ENCODE peak calls at places on chromosomes 13 and 19, in eight cellular contexts. One of them, this sample, is unnamed.

GRCh38 chr19:10329555-10329954 is 3.8 kb downstream of the RAVER1 start:
- DNase-seq in IMR-90: no peak
- DNase-seq in heart left ventricle: no peak
- DNase-seq in uterus: no peak
- DNase-seq in adrenal gland: no peak
- DNase-seq in testis: no peak
- DNase-seq in tibial nerve: no peak
- DNase-seq in stomach: no peak
- DNase-seq in this sample: no peak

GRCh38 chr13:27619711-27620376 is 485 bp downstream of the LNX2 start:
- DNase-seq in IMR-90: peak; percentile 21
- DNase-seq in heart left ventricle: peak; percentile 58
- DNase-seq in uterus: peak; percentile 37
- DNase-seq in adrenal gland: peak; percentile 56
- DNase-seq in testis: peak; percentile 38
- DNase-seq in tibial nerve: peak; percentile 15
- DNase-seq in stomach: no peak
- DNase-seq in this sample: peak; percentile 30

GRCh38 chr13:110380359-110381028 is 73.4 kb downstream of the COL4A2 start:
- DNase-seq in IMR-90: peak; percentile 98
- DNase-seq in heart left ventricle: no peak
- DNase-seq in uterus: peak; percentile 10
- DNase-seq in adrenal gland: no peak
- DNase-seq in testis: no peak
- DNase-seq in tibial nerve: no peak
- DNase-seq in stomach: no peak
- DNase-seq in this sample: no peak

GRCh38 chr19:29309637-29310036 is 96.7 kb upstream of the UQCRFS1 start:
- DNase-seq in IMR-90: no peak
- DNase-seq in heart left ventricle: no peak
- DNase-seq in uterus: no peak
- DNase-seq in adrenal gland: no peak
- DNase-seq in testis: no peak
- DNase-seq in tibial nerve: no peak
- DNase-seq in stomach: no peak
- DNase-seq in this sample: no peak

GRCh38 chr13:30052127-30052526 is 201.7 kb upstream of the UBL3 start:
- DNase-seq in IMR-90: no peak
- DNase-seq in heart left ventricle: no peak
- DNase-seq in uterus: no peak
- DNase-seq in adrenal gland: no peak
- DNase-seq in testis: no peak
- DNase-seq in tibial nerve: no peak
- DNase-seq in stomach: no peak
- DNase-seq in this sample: no peak

GRCh38 chr13:39951301-39951700 is 295.8 kb downstream of the COG6 start:
- DNase-seq in IMR-90: no peak
- DNase-seq in heart left ventricle: no peak
- DNase-seq in uterus: no peak
- DNase-seq in adrenal gland: no peak
- DNase-seq in testis: no peak
- DNase-seq in tibial nerve: no peak
- DNase-seq in stomach: no peak
- DNase-seq in this sample: no peak

GRCh38 chr13:113036401-113036800 is 67.4 kb downstream of the MCF2L start:
- DNase-seq in IMR-90: no peak
- DNase-seq in heart left ventricle: no peak
- DNase-seq in uterus: no peak
- DNase-seq in adrenal gland: no peak
- DNase-seq in testis: no peak
- DNase-seq in tibial nerve: no peak
- DNase-seq in stomach: no peak
- DNase-seq in this sample: no peak

GRCh38 chr13:35411059-35411744 is 65.3 kb downstream of the MAB21L1 start:
- DNase-seq in IMR-90: no peak
- DNase-seq in heart left ventricle: no peak
- DNase-seq in uterus: no peak
- DNase-seq in adrenal gland: no peak
- DNase-seq in testis: no peak
- DNase-seq in tibial nerve: no peak
- DNase-seq in stomach: no peak
- DNase-seq in this sample: no peak

GRCh38 chr19:50967924-50968708 is 1.3 kb downstream of the KLK6 start:
- DNase-seq in IMR-90: no peak
- DNase-seq in heart left ventricle: no peak
- DNase-seq in uterus: no peak
- DNase-seq in adrenal gland: no peak
- DNase-seq in testis: no peak
- DNase-seq in tibial nerve: no peak
- DNase-seq in stomach: no peak
- DNase-seq in this sample: no peak

GRCh38 chr13:91017031-91017668 is 330.3 kb upstream of the MIR17HG start:
- DNase-seq in IMR-90: peak; percentile 9
- DNase-seq in heart left ventricle: peak; percentile 23
- DNase-seq in uterus: no peak
- DNase-seq in adrenal gland: peak; percentile 14
- DNase-seq in testis: peak; percentile 65
- DNase-seq in tibial nerve: no peak
- DNase-seq in stomach: peak; percentile 28
- DNase-seq in this sample: no peak

GRCh38 chr13:41756198-41756885 is 204.6 kb downstream of the VWA8 start:
- DNase-seq in IMR-90: no peak
- DNase-seq in heart left ventricle: no peak
- DNase-seq in uterus: no peak
- DNase-seq in adrenal gland: no peak
- DNase-seq in testis: no peak
- DNase-seq in tibial nerve: no peak
- DNase-seq in stomach: no peak
- DNase-seq in this sample: no peak

GRCh38 chr13:90483906-90484305 is 863.6 kb upstream of the MIR17HG start:
- DNase-seq in IMR-90: no peak
- DNase-seq in heart left ventricle: no peak
- DNase-seq in uterus: no peak
- DNase-seq in adrenal gland: no peak
- DNase-seq in testis: no peak
- DNase-seq in tibial nerve: no peak
- DNase-seq in stomach: no peak
- DNase-seq in this sample: no peak

GRCh38 chr13:113474179-113474578 is 16.3 kb downstream of the DCUN1D2 start:
- DNase-seq in IMR-90: peak; percentile 91
- DNase-seq in heart left ventricle: peak; percentile 61
- DNase-seq in uterus: no peak
- DNase-seq in adrenal gland: peak; percentile 62
- DNase-seq in testis: no peak
- DNase-seq in tibial nerve: no peak
- DNase-seq in stomach: no peak
- DNase-seq in this sample: no peak

GRCh38 chr13:40762849-40763248 is 8.1 kb downstream of the MRPS31 start:
- DNase-seq in IMR-90: peak; percentile 65
- DNase-seq in heart left ventricle: no peak
- DNase-seq in uterus: no peak
- DNase-seq in adrenal gland: no peak
- DNase-seq in testis: no peak
- DNase-seq in tibial nerve: no peak
- DNase-seq in stomach: no peak
- DNase-seq in this sample: no peak

GRCh38 chr19:33906578-33907335 is 110.1 kb downstream of the KCTD15 start:
- DNase-seq in IMR-90: peak; percentile 2
- DNase-seq in heart left ventricle: peak; percentile 39
- DNase-seq in uterus: no peak
- DNase-seq in adrenal gland: no peak
- DNase-seq in testis: peak; percentile 16
- DNase-seq in tibial nerve: no peak
- DNase-seq in stomach: no peak
- DNase-seq in this sample: peak; percentile 13

GRCh38 chr13:42971670-42972355 is 20.2 kb downstream of the EPSTI1 start:
- DNase-seq in IMR-90: peak; percentile 26
- DNase-seq in heart left ventricle: no peak
- DNase-seq in uterus: no peak
- DNase-seq in adrenal gland: no peak
- DNase-seq in testis: no peak
- DNase-seq in tibial nerve: no peak
- DNase-seq in stomach: no peak
- DNase-seq in this sample: no peak

GRCh38 chr13:20160346-20161274 is at the start of gene GJA3:
- DNase-seq in IMR-90: peak; percentile 39
- DNase-seq in heart left ventricle: peak; percentile 69
- DNase-seq in uterus: no peak
- DNase-seq in adrenal gland: no peak
- DNase-seq in testis: peak; percentile 84
- DNase-seq in tibial nerve: no peak
- DNase-seq in stomach: no peak
- DNase-seq in this sample: no peak

GRCh38 chr13:50006426-50007135 is 8.7 kb upstream of the KCNRG start:
- DNase-seq in IMR-90: peak; percentile 55
- DNase-seq in heart left ventricle: no peak
- DNase-seq in uterus: no peak
- DNase-seq in adrenal gland: no peak
- DNase-seq in testis: no peak
- DNase-seq in tibial nerve: no peak
- DNase-seq in stomach: no peak
- DNase-seq in this sample: no peak

GRCh38 chr13:71695662-71696061 is 171.3 kb downstream of the DACH1 start:
- DNase-seq in IMR-90: no peak
- DNase-seq in heart left ventricle: no peak
- DNase-seq in uterus: no peak
- DNase-seq in adrenal gland: no peak
- DNase-seq in testis: no peak
- DNase-seq in tibial nerve: no peak
- DNase-seq in stomach: no peak
- DNase-seq in this sample: no peak

GRCh38 chr13:49020328-49020727 is 44.6 kb downstream of the FNDC3A start:
- DNase-seq in IMR-90: no peak
- DNase-seq in heart left ventricle: no peak
- DNase-seq in uterus: no peak
- DNase-seq in adrenal gland: no peak
- DNase-seq in testis: no peak
- DNase-seq in tibial nerve: no peak
- DNase-seq in stomach: no peak
- DNase-seq in this sample: no peak

GRCh38 chr19:8655340-8655709 is 24.9 kb downstream of the NFILZ start:
- DNase-seq in IMR-90: no peak
- DNase-seq in heart left ventricle: no peak
- DNase-seq in uterus: no peak
- DNase-seq in adrenal gland: no peak
- DNase-seq in testis: no peak
- DNase-seq in tibial nerve: no peak
- DNase-seq in stomach: no peak
- DNase-seq in this sample: no peak

GRCh38 chr19:53991224-53992113 is at the start of gene CACNG6:
- DNase-seq in IMR-90: no peak
- DNase-seq in heart left ventricle: no peak
- DNase-seq in uterus: no peak
- DNase-seq in adrenal gland: no peak
- DNase-seq in testis: no peak
- DNase-seq in tibial nerve: no peak
- DNase-seq in stomach: peak; percentile 39
- DNase-seq in this sample: no peak
- TF ChIP-seq POLR2A in IMR-90: no peak
- TF ChIP-seq POLR2A in heart left ventricle: no peak
- TF ChIP-seq POLR2A in uterus: no peak
- TF ChIP-seq POLR2A in adrenal gland: no peak
- TF ChIP-seq POLR2A in testis: no peak
- TF ChIP-seq POLR2A in tibial nerve: no peak
- TF ChIP-seq POLR2A in stomach: no peak
- TF ChIP-seq POLR2A in this sample: no peak

GRCh38 chr19:4357095-4357797 is 13.9 kb downstream of the MPND start:
- DNase-seq in IMR-90: no peak
- DNase-seq in heart left ventricle: no peak
- DNase-seq in uterus: no peak
- DNase-seq in adrenal gland: no peak
- DNase-seq in testis: no peak
- DNase-seq in tibial nerve: no peak
- DNase-seq in stomach: no peak
- DNase-seq in this sample: no peak
- H3K36me3 ChIP-seq in IMR-90: peaks cover 31% of the 10 kb centered on the region
- H3K36me3 ChIP-seq in heart left ventricle: peaks cover 31% of the 10 kb centered on the region
- H3K36me3 ChIP-seq in uterus: no peaks in the 10 kb centered on the region
- H3K36me3 ChIP-seq in adrenal gland: peaks cover 39% of the 10 kb centered on the region
- H3K36me3 ChIP-seq in testis: no peaks in the 10 kb centered on the region
- H3K36me3 ChIP-seq in tibial nerve: peaks cover 2% of the 10 kb centered on the region
- H3K36me3 ChIP-seq in stomach: peaks cover 85% of the 10 kb centered on the region
- H3K36me3 ChIP-seq in this sample: no peaks in the 10 kb centered on the region

GRCh38 chr19:53224606-53225005 is 30.1 kb downstream of the ZNF677 start:
- DNase-seq in IMR-90: no peak
- DNase-seq in heart left ventricle: no peak
- DNase-seq in uterus: no peak
- DNase-seq in adrenal gland: no peak
- DNase-seq in testis: no peak
- DNase-seq in tibial nerve: no peak
- DNase-seq in stomach: no peak
- DNase-seq in this sample: no peak
- TF ChIP-seq POLR2A in IMR-90: no peak
- TF ChIP-seq POLR2A in heart left ventricle: no peak
- TF ChIP-seq POLR2A in uterus: no peak
- TF ChIP-seq POLR2A in adrenal gland: no peak
- TF ChIP-seq POLR2A in testis: no peak
- TF ChIP-seq POLR2A in tibial nerve: no peak
- TF ChIP-seq POLR2A in stomach: no peak
- TF ChIP-seq POLR2A in this sample: no peak

GRCh38 chr19:55229145-55229788 is 704 bp upstream of the TMEM86B start:
- DNase-seq in IMR-90: no peak
- DNase-seq in heart left ventricle: no peak
- DNase-seq in uterus: no peak
- DNase-seq in adrenal gland: no peak
- DNase-seq in testis: no peak
- DNase-seq in tibial nerve: no peak
- DNase-seq in stomach: no peak
- DNase-seq in this sample: no peak
- H3K36me3 ChIP-seq in IMR-90: peaks cover 49% of the 10 kb centered on the region
- H3K36me3 ChIP-seq in heart left ventricle: peaks cover 56% of the 10 kb centered on the region
- H3K36me3 ChIP-seq in uterus: no peaks in the 10 kb centered on the region
- H3K36me3 ChIP-seq in adrenal gland: peaks cover 72% of the 10 kb centered on the region
- H3K36me3 ChIP-seq in testis: no peaks in the 10 kb centered on the region
- H3K36me3 ChIP-seq in tibial nerve: no peaks in the 10 kb centered on the region
- H3K36me3 ChIP-seq in stomach: peaks cover 82% of the 10 kb centered on the region
- H3K36me3 ChIP-seq in this sample: peaks cover 14% of the 10 kb centered on the region

GRCh38 chr19:16153582-16154336 is 10.3 kb downstream of the HSH2D start:
- DNase-seq in IMR-90: no peak
- DNase-seq in heart left ventricle: no peak
- DNase-seq in uterus: no peak
- DNase-seq in adrenal gland: no peak
- DNase-seq in testis: peak; percentile 62
- DNase-seq in tibial nerve: no peak
- DNase-seq in stomach: no peak
- DNase-seq in this sample: no peak
- TF ChIP-seq POLR2A in IMR-90: no peak
- TF ChIP-seq POLR2A in heart left ventricle: no peak
- TF ChIP-seq POLR2A in uterus: no peak
- TF ChIP-seq POLR2A in adrenal gland: no peak
- TF ChIP-seq POLR2A in testis: no peak
- TF ChIP-seq POLR2A in tibial nerve: no peak
- TF ChIP-seq POLR2A in stomach: no peak
- TF ChIP-seq POLR2A in this sample: no peak